ENCODE peak calls at places on chromosomes 2 and 18, in eight cellular contexts. M is lower lobe of right lung, H is GM23338, X is AG09309, E is IMR-90, K is tibial nerve, V is A549, A is endothelial cell. Y is an unnamed sample.
A peak's percentile ranks its signal among the peaks of the same experiment; 100 is the strongest.

GRCh38 chr2:70670626-70671025 is 97.4 kb downstream of the ADD2 start:
- DNase-seq in M (no peak), H (no peak), X (no peak), E (no peak), K (no peak), V (no peak), A (no peak), Y (no peak)

GRCh38 chr2:217947341-217948316 is 55.2 kb downstream of the TNS1 start:
- DNase-seq in M (peak; percentile 53), H (peak; percentile 82), X (no peak), E (no peak), K (no peak), V (no peak), A (no peak), Y (no peak)

GRCh38 chr2:161077367-161078210 is 82.6 kb upstream of the TANK start:
- DNase-seq in M (no peak), H (no peak), X (no peak), E (peak; percentile 52), K (peak; percentile 23), V (no peak), A (no peak), Y (no peak)

GRCh38 chr2:17522303-17522702 is 4.1 kb upstream of the RAD51AP2 start:
- DNase-seq in M (no peak), H (no peak), X (no peak), E (no peak), K (no peak), V (no peak), A (no peak), Y (no peak)

GRCh38 chr2:200477667-200478121 is 32.2 kb downstream of the KCTD18 start:
- DNase-seq in M (no peak), H (no peak), X (no peak), E (no peak), K (peak; percentile 78), V (no peak), A (no peak), Y (no peak)

GRCh38 chr2:62046141-62046540 is 140.7 kb downstream of the COMMD1 start:
- DNase-seq in M (no peak), H (no peak), X (no peak), E (no peak), K (no peak), V (no peak), A (no peak), Y (no peak)

GRCh38 chr2:33457588-33458247 is 18.7 kb upstream of the RASGRP3 start:
- DNase-seq in M (no peak), H (no peak), X (no peak), E (no peak), K (no peak), V (no peak), A (no peak), Y (no peak)

GRCh38 chr2:40033781-40034180 is 254.7 kb upstream of the THUMPD2 start:
- DNase-seq in M (no peak), H (no peak), X (no peak), E (peak; percentile 41), K (no peak), V (no peak), A (no peak), Y (no peak)

GRCh38 chr2:45137941-45138695 is 128.9 kb upstream of the SIX2 start:
- DNase-seq in M (no peak), H (no peak), X (no peak), E (no peak), K (no peak), V (no peak), A (no peak), Y (no peak)

GRCh38 chr2:220134756-220135534 is 507.5 kb downstream of the SLC4A3 start:
- DNase-seq in M (no peak), H (no peak), X (no peak), E (peak; percentile 37), K (no peak), V (no peak), A (no peak), Y (no peak)

GRCh38 chr2:53403836-53404413 is 363.7 kb upstream of the CHAC2 start:
- DNase-seq in M (no peak), H (no peak), X (peak; percentile 39), E (peak; percentile 79), K (no peak), V (no peak), A (no peak), Y (no peak)

GRCh38 chr18:57854726-57855125 is 51.6 kb upstream of the ATP8B1 start:
- DNase-seq in M (no peak), H (no peak), X (no peak), E (peak; percentile 22), K (no peak), V (no peak), A (no peak), Y (no peak)

GRCh38 chr18:57863706-57864105 is 60.6 kb upstream of the ATP8B1 start:
- DNase-seq in M (no peak), H (no peak), X (no peak), E (peak; percentile 57), K (no peak), V (no peak), A (no peak), Y (no peak)

GRCh38 chr18:57856707-57857280 is 53.7 kb upstream of the ATP8B1 start:
- DNase-seq in M (no peak), H (no peak), X (no peak), E (no peak), K (no peak), V (no peak), A (no peak), Y (no peak)

GRCh38 chr18:57856128-57856527 is 53.0 kb upstream of the ATP8B1 start:
- DNase-seq in M (no peak), H (no peak), X (no peak), E (no peak), K (no peak), V (no peak), A (no peak), Y (no peak)

GRCh38 chr18:57859314-57859713 is 56.2 kb upstream of the ATP8B1 start:
- DNase-seq in M (no peak), H (peak; percentile 51), X (no peak), E (no peak), K (no peak), V (peak; percentile 27), A (no peak), Y (no peak)
- TF ChIP-seq CTCF in M (peak; percentile 40), H (peak; percentile 59), X (peak; percentile 41), E (peak; percentile 23), K (peak; percentile 13), V (peak; percentile 19), A (peak; percentile 59), Y (peak; percentile 27)

GRCh38 chr2:86249843-86250402 is 50.7 kb downstream of the MRPL35 start:
- DNase-seq in M (no peak), H (no peak), X (no peak), E (no peak), K (no peak), V (no peak), A (no peak), Y (no peak)
- TF ChIP-seq CTCF in M (no peak), H (no peak), X (no peak), E (no peak), K (no peak), V (no peak), A (no peak), Y (no peak)

GRCh38 chr2:100730290-100730868 is 89.6 kb upstream of the NPAS2 start:
- DNase-seq in M (peak; percentile 61), H (peak; percentile 81), X (no peak), E (peak; percentile 77), K (peak; percentile 39), V (peak; percentile 38), A (peak; percentile 64), Y (no peak)
- TF ChIP-seq CTCF in M (peak; percentile 63), H (peak; percentile 71), X (peak; percentile 89), E (peak; percentile 93), K (peak; percentile 42), V (peak; percentile 69), A (peak; percentile 31), Y (peak; percentile 44)

DNA sequence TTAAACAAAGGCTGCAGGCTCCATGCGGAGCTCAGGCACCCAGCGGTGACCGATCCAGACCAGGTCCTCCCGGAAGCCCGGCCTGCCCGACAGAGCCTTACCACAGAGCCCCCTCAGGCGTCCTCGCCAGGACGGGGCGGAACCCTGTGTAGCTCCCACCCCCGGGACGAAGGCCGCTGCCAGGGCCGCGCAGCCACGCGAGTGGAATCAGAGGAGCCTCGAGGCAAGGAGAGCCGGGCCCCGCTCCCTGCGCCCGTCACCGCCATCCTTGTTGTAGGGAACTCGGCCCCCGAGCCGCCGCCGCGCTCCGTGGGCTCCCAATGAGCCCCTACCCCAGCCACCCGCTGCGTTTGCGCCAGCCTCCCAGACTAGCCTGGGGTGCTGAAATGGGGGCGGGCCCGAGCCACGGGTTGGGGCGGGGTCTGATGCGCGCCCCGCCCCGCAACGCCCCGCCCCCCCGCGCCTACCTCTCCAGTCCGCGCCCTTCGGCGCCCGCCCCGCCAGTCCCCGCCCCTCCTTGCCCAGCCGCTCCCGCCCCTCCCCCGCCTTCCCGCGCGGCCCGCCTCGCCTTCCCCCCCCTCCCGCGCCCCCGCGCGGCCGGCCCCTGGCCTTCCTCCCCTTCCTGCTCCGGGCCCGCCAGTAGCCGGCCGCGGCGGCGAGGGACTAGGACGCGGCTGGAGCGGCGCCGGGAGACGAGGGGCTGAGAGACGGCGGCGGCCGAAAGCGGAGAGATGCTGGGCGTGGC is at the start of gene LIMS1:
- DNase-seq in M (peak; percentile 95), H (peak; percentile 85), X (peak; percentile 44), E (peak; percentile 82), K (peak; percentile 82), V (peak; percentile 85), A (peak; percentile 90), Y (peak; percentile 81)
- TF ChIP-seq CTCF in M (no peak), H (no peak), X (no peak), E (no peak), K (no peak), V (no peak), A (no peak), Y (no peak)

DNA sequence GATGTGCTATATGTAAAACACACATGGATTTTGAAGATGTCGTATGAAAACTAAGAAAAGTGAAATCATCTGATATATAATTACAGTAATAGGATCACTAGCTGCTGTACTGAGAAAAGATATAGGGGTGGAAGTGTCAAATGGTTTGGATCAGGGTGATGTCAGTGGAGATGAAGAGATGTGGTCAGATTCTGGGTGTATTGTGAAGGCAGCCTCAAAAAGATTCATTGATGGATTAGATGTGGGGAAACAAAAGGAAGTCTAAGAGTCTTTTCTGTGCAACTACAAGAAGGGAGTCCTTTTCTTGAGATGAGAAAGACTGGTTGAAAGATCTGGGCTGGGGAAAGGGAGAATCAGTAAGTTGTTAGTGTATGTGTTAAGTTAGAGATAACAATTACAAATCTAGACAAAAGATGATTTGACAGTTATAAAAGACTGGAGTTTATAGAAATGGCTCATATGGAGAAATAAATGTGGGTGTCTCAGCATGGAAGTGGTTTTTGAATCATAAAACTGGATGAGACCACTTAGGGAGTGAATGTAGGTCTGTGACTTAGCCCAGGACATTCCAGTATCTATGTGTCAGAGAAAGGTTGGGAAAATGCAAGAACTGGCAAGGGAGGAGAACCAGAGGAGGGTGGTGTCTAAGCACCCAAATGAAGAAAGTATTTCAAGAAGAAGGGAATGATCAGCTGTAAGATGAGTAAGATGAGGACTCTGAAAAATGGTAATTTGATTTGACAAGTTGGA is 347.4 kb downstream of the PARD3B start:
- DNase-seq in M (no peak), H (no peak), X (peak; percentile 82), E (peak; percentile 78), K (no peak), V (no peak), A (no peak), Y (no peak)
- TF ChIP-seq CTCF in M (no peak), H (no peak), X (no peak), E (no peak), K (no peak), V (no peak), A (no peak), Y (no peak)

DNA sequence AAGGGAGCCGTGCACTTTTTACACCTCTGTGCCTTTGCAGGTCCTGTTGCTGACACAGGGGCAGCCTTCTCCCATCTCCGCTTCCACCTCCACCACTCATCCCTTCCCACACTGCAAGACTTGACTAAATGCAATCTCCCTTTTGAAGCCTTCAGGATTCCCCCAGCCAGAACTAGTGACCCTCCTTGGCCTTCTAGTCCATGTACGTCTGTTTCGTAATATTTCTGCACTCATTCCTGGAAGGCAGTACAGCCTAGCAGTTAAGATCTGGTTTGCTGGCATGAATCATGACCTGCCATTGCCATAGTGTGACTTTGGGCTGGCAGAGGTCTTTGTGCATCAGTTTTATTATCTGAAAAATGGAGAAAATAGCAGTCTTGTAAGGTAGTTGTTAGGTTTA is 36.6 kb downstream of the NCK2 start:
- DNase-seq in M (no peak), H (no peak), X (no peak), E (no peak), K (no peak), V (no peak), A (no peak), Y (no peak)
- TF ChIP-seq CTCF in M (no peak), H (no peak), X (no peak), E (no peak), K (no peak), V (no peak), A (no peak), Y (no peak)

Y was measured in D721Med.